ENCODE peak calls at places on chromosomes 3 and 15, in nine cellular contexts. One of them, this sample, is unnamed.

GRCh38 chr3:122390665-122391064 is 6.7 kb downstream of the FAM162A start:
- DNase-seq in foreskin fibroblast: no peak
- DNase-seq in foreskin melanocyte: no peak
- DNase-seq in HT-29: no peak
- DNase-seq in A673: no peak
- DNase-seq in stimulated activated CD4-positive, alpha-beta T cell treated with anti-CD3 and anti-CD28 coated beads, Interleukin-4, amount 100 ng/mL, for 48 hours: no peak
- DNase-seq in fibroblast of mammary gland: no peak
- DNase-seq in fibroblast of pulmonary artery: peak
- DNase-seq in activated CD4-positive, alpha-beta T cell treated with anti-CD3 and anti-CD28 coated beads, Interleukin-2, amount 50 U/mL, for 4 hours: no peak
- DNase-seq in this sample: no peak

GRCh38 chr15:68497206-68497910 is 65.4 kb upstream of the ITGA11 start:
- DNase-seq in foreskin fibroblast: no peak
- DNase-seq in foreskin melanocyte: no peak
- DNase-seq in HT-29: no peak
- DNase-seq in A673: no peak
- DNase-seq in stimulated activated CD4-positive, alpha-beta T cell treated with anti-CD3 and anti-CD28 coated beads, Interleukin-4, amount 100 ng/mL, for 48 hours: no peak
- DNase-seq in fibroblast of mammary gland: no peak
- DNase-seq in fibroblast of pulmonary artery: no peak
- DNase-seq in activated CD4-positive, alpha-beta T cell treated with anti-CD3 and anti-CD28 coated beads, Interleukin-2, amount 50 U/mL, for 4 hours: no peak
- DNase-seq in this sample: no peak

GRCh38 chr3:23909324-23909723 is 7.5 kb downstream of the NKIRAS1 start:
- DNase-seq in foreskin fibroblast: no peak
- DNase-seq in foreskin melanocyte: no peak
- DNase-seq in HT-29: no peak
- DNase-seq in A673: no peak
- DNase-seq in stimulated activated CD4-positive, alpha-beta T cell treated with anti-CD3 and anti-CD28 coated beads, Interleukin-4, amount 100 ng/mL, for 48 hours: no peak
- DNase-seq in fibroblast of mammary gland: no peak
- DNase-seq in fibroblast of pulmonary artery: no peak
- DNase-seq in activated CD4-positive, alpha-beta T cell treated with anti-CD3 and anti-CD28 coated beads, Interleukin-2, amount 50 U/mL, for 4 hours: no peak
- DNase-seq in this sample: no peak

GRCh38 chr3:123367467-123368154 is 81.3 kb downstream of the ADCY5 start:
- DNase-seq in foreskin fibroblast: no peak
- DNase-seq in foreskin melanocyte: no peak
- DNase-seq in HT-29: no peak
- DNase-seq in A673: no peak
- DNase-seq in stimulated activated CD4-positive, alpha-beta T cell treated with anti-CD3 and anti-CD28 coated beads, Interleukin-4, amount 100 ng/mL, for 48 hours: no peak
- DNase-seq in fibroblast of mammary gland: no peak
- DNase-seq in fibroblast of pulmonary artery: no peak
- DNase-seq in activated CD4-positive, alpha-beta T cell treated with anti-CD3 and anti-CD28 coated beads, Interleukin-2, amount 50 U/mL, for 4 hours: no peak
- DNase-seq in this sample: no peak

GRCh38 chr15:38853608-38854007 is 289.0 kb upstream of the RASGRP1 start:
- DNase-seq in foreskin fibroblast: peak
- DNase-seq in foreskin melanocyte: no peak
- DNase-seq in HT-29: peak
- DNase-seq in A673: peak
- DNase-seq in stimulated activated CD4-positive, alpha-beta T cell treated with anti-CD3 and anti-CD28 coated beads, Interleukin-4, amount 100 ng/mL, for 48 hours: no peak
- DNase-seq in fibroblast of mammary gland: peak
- DNase-seq in fibroblast of pulmonary artery: peak
- DNase-seq in activated CD4-positive, alpha-beta T cell treated with anti-CD3 and anti-CD28 coated beads, Interleukin-2, amount 50 U/mL, for 4 hours: peak
- DNase-seq in this sample: peak

GRCh38 chr3:126758019-126758418 is 54.0 kb downstream of the CHCHD6 start:
- DNase-seq in foreskin fibroblast: no peak
- DNase-seq in foreskin melanocyte: no peak
- DNase-seq in HT-29: no peak
- DNase-seq in A673: no peak
- DNase-seq in stimulated activated CD4-positive, alpha-beta T cell treated with anti-CD3 and anti-CD28 coated beads, Interleukin-4, amount 100 ng/mL, for 48 hours: no peak
- DNase-seq in fibroblast of mammary gland: no peak
- DNase-seq in fibroblast of pulmonary artery: no peak
- DNase-seq in activated CD4-positive, alpha-beta T cell treated with anti-CD3 and anti-CD28 coated beads, Interleukin-2, amount 50 U/mL, for 4 hours: no peak
- DNase-seq in this sample: no peak

GRCh38 chr3:11757929-11758328 is 88.8 kb downstream of the TAMM41 start:
- DNase-seq in foreskin fibroblast: no peak
- DNase-seq in foreskin melanocyte: no peak
- DNase-seq in HT-29: no peak
- DNase-seq in A673: no peak
- DNase-seq in stimulated activated CD4-positive, alpha-beta T cell treated with anti-CD3 and anti-CD28 coated beads, Interleukin-4, amount 100 ng/mL, for 48 hours: no peak
- DNase-seq in fibroblast of mammary gland: no peak
- DNase-seq in fibroblast of pulmonary artery: no peak
- DNase-seq in activated CD4-positive, alpha-beta T cell treated with anti-CD3 and anti-CD28 coated beads, Interleukin-2, amount 50 U/mL, for 4 hours: no peak
- DNase-seq in this sample: no peak

GRCh38 chr3:169907944-169908343 is 3.4 kb upstream of the SAMD7 start:
- DNase-seq in foreskin fibroblast: no peak
- DNase-seq in foreskin melanocyte: no peak
- DNase-seq in HT-29: no peak
- DNase-seq in A673: no peak
- DNase-seq in stimulated activated CD4-positive, alpha-beta T cell treated with anti-CD3 and anti-CD28 coated beads, Interleukin-4, amount 100 ng/mL, for 48 hours: no peak
- DNase-seq in fibroblast of mammary gland: no peak
- DNase-seq in fibroblast of pulmonary artery: no peak
- DNase-seq in activated CD4-positive, alpha-beta T cell treated with anti-CD3 and anti-CD28 coated beads, Interleukin-2, amount 50 U/mL, for 4 hours: no peak
- DNase-seq in this sample: no peak

GRCh38 chr3:195025881-195026200 is 245.1 kb downstream of the XXYLT1 start:
- DNase-seq in foreskin fibroblast: no peak
- DNase-seq in foreskin melanocyte: no peak
- DNase-seq in HT-29: no peak
- DNase-seq in A673: no peak
- DNase-seq in stimulated activated CD4-positive, alpha-beta T cell treated with anti-CD3 and anti-CD28 coated beads, Interleukin-4, amount 100 ng/mL, for 48 hours: no peak
- DNase-seq in fibroblast of mammary gland: no peak
- DNase-seq in fibroblast of pulmonary artery: no peak
- DNase-seq in activated CD4-positive, alpha-beta T cell treated with anti-CD3 and anti-CD28 coated beads, Interleukin-2, amount 50 U/mL, for 4 hours: no peak
- DNase-seq in this sample: no peak

GRCh38 chr3:153927107-153927506 is 194.1 kb upstream of the ARHGEF26 start:
- DNase-seq in foreskin fibroblast: peak
- DNase-seq in foreskin melanocyte: peak
- DNase-seq in HT-29: peak
- DNase-seq in A673: peak
- DNase-seq in stimulated activated CD4-positive, alpha-beta T cell treated with anti-CD3 and anti-CD28 coated beads, Interleukin-4, amount 100 ng/mL, for 48 hours: no peak
- DNase-seq in fibroblast of mammary gland: peak
- DNase-seq in fibroblast of pulmonary artery: peak
- DNase-seq in activated CD4-positive, alpha-beta T cell treated with anti-CD3 and anti-CD28 coated beads, Interleukin-2, amount 50 U/mL, for 4 hours: no peak
- DNase-seq in this sample: peak

GRCh38 chr3:170726976-170727661 is 141.2 kb upstream of the SLC7A14 start:
- DNase-seq in foreskin fibroblast: peak
- DNase-seq in foreskin melanocyte: no peak
- DNase-seq in HT-29: no peak
- DNase-seq in A673: no peak
- DNase-seq in stimulated activated CD4-positive, alpha-beta T cell treated with anti-CD3 and anti-CD28 coated beads, Interleukin-4, amount 100 ng/mL, for 48 hours: no peak
- DNase-seq in fibroblast of mammary gland: peak
- DNase-seq in fibroblast of pulmonary artery: peak
- DNase-seq in activated CD4-positive, alpha-beta T cell treated with anti-CD3 and anti-CD28 coated beads, Interleukin-2, amount 50 U/mL, for 4 hours: no peak
- DNase-seq in this sample: no peak

GRCh38 chr3:188003188-188004171 is 150.5 kb upstream of the LPP start:
- DNase-seq in foreskin fibroblast: no peak
- DNase-seq in foreskin melanocyte: no peak
- DNase-seq in HT-29: peak
- DNase-seq in A673: no peak
- DNase-seq in stimulated activated CD4-positive, alpha-beta T cell treated with anti-CD3 and anti-CD28 coated beads, Interleukin-4, amount 100 ng/mL, for 48 hours: no peak
- DNase-seq in fibroblast of mammary gland: no peak
- DNase-seq in fibroblast of pulmonary artery: no peak
- DNase-seq in activated CD4-positive, alpha-beta T cell treated with anti-CD3 and anti-CD28 coated beads, Interleukin-2, amount 50 U/mL, for 4 hours: no peak
- DNase-seq in this sample: no peak

GRCh38 chr15:64089553-64090280 is 3.9 kb downstream of the CIAO2A start:
- DNase-seq in foreskin fibroblast: no peak
- DNase-seq in foreskin melanocyte: no peak
- DNase-seq in HT-29: no peak
- DNase-seq in A673: no peak
- DNase-seq in stimulated activated CD4-positive, alpha-beta T cell treated with anti-CD3 and anti-CD28 coated beads, Interleukin-4, amount 100 ng/mL, for 48 hours: no peak
- DNase-seq in fibroblast of mammary gland: no peak
- DNase-seq in fibroblast of pulmonary artery: no peak
- DNase-seq in activated CD4-positive, alpha-beta T cell treated with anti-CD3 and anti-CD28 coated beads, Interleukin-2, amount 50 U/mL, for 4 hours: no peak
- DNase-seq in this sample: peak

GRCh38 chr3:46921871-46922271 is 44.4 kb downstream of the PTH1R start:
- DNase-seq in foreskin fibroblast: no peak
- DNase-seq in foreskin melanocyte: no peak
- DNase-seq in HT-29: no peak
- DNase-seq in A673: no peak
- DNase-seq in stimulated activated CD4-positive, alpha-beta T cell treated with anti-CD3 and anti-CD28 coated beads, Interleukin-4, amount 100 ng/mL, for 48 hours: no peak
- DNase-seq in fibroblast of mammary gland: no peak
- DNase-seq in fibroblast of pulmonary artery: no peak
- DNase-seq in activated CD4-positive, alpha-beta T cell treated with anti-CD3 and anti-CD28 coated beads, Interleukin-2, amount 50 U/mL, for 4 hours: no peak
- DNase-seq in this sample: no peak

GRCh38 chr3:29430558-29430971 is 149.7 kb downstream of the RBMS3 start:
- DNase-seq in foreskin fibroblast: peak
- DNase-seq in foreskin melanocyte: peak
- DNase-seq in HT-29: no peak
- DNase-seq in A673: peak
- DNase-seq in stimulated activated CD4-positive, alpha-beta T cell treated with anti-CD3 and anti-CD28 coated beads, Interleukin-4, amount 100 ng/mL, for 48 hours: no peak
- DNase-seq in fibroblast of mammary gland: no peak
- DNase-seq in fibroblast of pulmonary artery: peak
- DNase-seq in activated CD4-positive, alpha-beta T cell treated with anti-CD3 and anti-CD28 coated beads, Interleukin-2, amount 50 U/mL, for 4 hours: no peak
- DNase-seq in this sample: no peak

GRCh38 chr3:78765671-78766485 is 1001.9 kb downstream of the ROBO1 start:
- DNase-seq in foreskin fibroblast: peak
- DNase-seq in foreskin melanocyte: peak
- DNase-seq in HT-29: no peak
- DNase-seq in A673: no peak
- DNase-seq in stimulated activated CD4-positive, alpha-beta T cell treated with anti-CD3 and anti-CD28 coated beads, Interleukin-4, amount 100 ng/mL, for 48 hours: no peak
- DNase-seq in fibroblast of mammary gland: peak
- DNase-seq in fibroblast of pulmonary artery: no peak
- DNase-seq in activated CD4-positive, alpha-beta T cell treated with anti-CD3 and anti-CD28 coated beads, Interleukin-2, amount 50 U/mL, for 4 hours: no peak
- DNase-seq in this sample: no peak

GRCh38 chr15:65828566-65828965 is 36.5 kb upstream of the DENND4A start:
- DNase-seq in foreskin fibroblast: no peak
- DNase-seq in foreskin melanocyte: no peak
- DNase-seq in HT-29: no peak
- DNase-seq in A673: no peak
- DNase-seq in stimulated activated CD4-positive, alpha-beta T cell treated with anti-CD3 and anti-CD28 coated beads, Interleukin-4, amount 100 ng/mL, for 48 hours: no peak
- DNase-seq in fibroblast of mammary gland: no peak
- DNase-seq in fibroblast of pulmonary artery: no peak
- DNase-seq in activated CD4-positive, alpha-beta T cell treated with anti-CD3 and anti-CD28 coated beads, Interleukin-2, amount 50 U/mL, for 4 hours: no peak
- DNase-seq in this sample: no peak

GRCh38 chr15:82551646-82552247 is 11.5 kb upstream of the RPS17 start:
- DNase-seq in foreskin fibroblast: no peak
- DNase-seq in foreskin melanocyte: no peak
- DNase-seq in HT-29: no peak
- DNase-seq in A673: no peak
- DNase-seq in stimulated activated CD4-positive, alpha-beta T cell treated with anti-CD3 and anti-CD28 coated beads, Interleukin-4, amount 100 ng/mL, for 48 hours: no peak
- DNase-seq in fibroblast of mammary gland: no peak
- DNase-seq in fibroblast of pulmonary artery: no peak
- DNase-seq in activated CD4-positive, alpha-beta T cell treated with anti-CD3 and anti-CD28 coated beads, Interleukin-2, amount 50 U/mL, for 4 hours: no peak
- DNase-seq in this sample: no peak

GRCh38 chr3:150177673-150178378 is 207.1 kb upstream of the PFN2 start:
- DNase-seq in foreskin fibroblast: peak
- DNase-seq in foreskin melanocyte: no peak
- DNase-seq in HT-29: no peak
- DNase-seq in A673: peak
- DNase-seq in stimulated activated CD4-positive, alpha-beta T cell treated with anti-CD3 and anti-CD28 coated beads, Interleukin-4, amount 100 ng/mL, for 48 hours: no peak
- DNase-seq in fibroblast of mammary gland: peak
- DNase-seq in fibroblast of pulmonary artery: peak
- DNase-seq in activated CD4-positive, alpha-beta T cell treated with anti-CD3 and anti-CD28 coated beads, Interleukin-2, amount 50 U/mL, for 4 hours: no peak
- DNase-seq in this sample: no peak

GRCh38 chr15:76664895-76665294 is 240.2 kb downstream of the SCAPER start:
- DNase-seq in foreskin fibroblast: no peak
- DNase-seq in foreskin melanocyte: no peak
- DNase-seq in HT-29: no peak
- DNase-seq in A673: no peak
- DNase-seq in stimulated activated CD4-positive, alpha-beta T cell treated with anti-CD3 and anti-CD28 coated beads, Interleukin-4, amount 100 ng/mL, for 48 hours: no peak
- DNase-seq in fibroblast of mammary gland: no peak
- DNase-seq in fibroblast of pulmonary artery: no peak
- DNase-seq in activated CD4-positive, alpha-beta T cell treated with anti-CD3 and anti-CD28 coated beads, Interleukin-2, amount 50 U/mL, for 4 hours: no peak
- DNase-seq in this sample: no peak

GRCh38 chr3:52891615-52892081 is 5.7 kb downstream of the STIMATE start:
- DNase-seq in foreskin fibroblast: peak
- DNase-seq in foreskin melanocyte: peak
- DNase-seq in HT-29: no peak
- DNase-seq in A673: no peak
- DNase-seq in stimulated activated CD4-positive, alpha-beta T cell treated with anti-CD3 and anti-CD28 coated beads, Interleukin-4, amount 100 ng/mL, for 48 hours: no peak
- DNase-seq in fibroblast of mammary gland: peak
- DNase-seq in fibroblast of pulmonary artery: peak
- DNase-seq in activated CD4-positive, alpha-beta T cell treated with anti-CD3 and anti-CD28 coated beads, Interleukin-2, amount 50 U/mL, for 4 hours: no peak
- DNase-seq in this sample: no peak

GRCh38 chr3:77048186-77048585 is 8.3 kb downstream of the ROBO2 start:
- DNase-seq in foreskin fibroblast: no peak
- DNase-seq in foreskin melanocyte: no peak
- DNase-seq in HT-29: no peak
- DNase-seq in A673: no peak
- DNase-seq in stimulated activated CD4-positive, alpha-beta T cell treated with anti-CD3 and anti-CD28 coated beads, Interleukin-4, amount 100 ng/mL, for 48 hours: no peak
- DNase-seq in fibroblast of mammary gland: no peak
- DNase-seq in fibroblast of pulmonary artery: no peak
- DNase-seq in activated CD4-positive, alpha-beta T cell treated with anti-CD3 and anti-CD28 coated beads, Interleukin-2, amount 50 U/mL, for 4 hours: no peak
- DNase-seq in this sample: no peak

GRCh38 chr3:21745971-21746370 is 5.0 kb downstream of the ZNF385D start:
- DNase-seq in foreskin fibroblast: no peak
- DNase-seq in foreskin melanocyte: no peak
- DNase-seq in HT-29: no peak
- DNase-seq in A673: no peak
- DNase-seq in stimulated activated CD4-positive, alpha-beta T cell treated with anti-CD3 and anti-CD28 coated beads, Interleukin-4, amount 100 ng/mL, for 48 hours: no peak
- DNase-seq in fibroblast of mammary gland: peak
- DNase-seq in fibroblast of pulmonary artery: peak
- DNase-seq in activated CD4-positive, alpha-beta T cell treated with anti-CD3 and anti-CD28 coated beads, Interleukin-2, amount 50 U/mL, for 4 hours: no peak
- DNase-seq in this sample: no peak

GRCh38 chr15:57555270-57555669 is 36.4 kb upstream of the MYZAP start:
- DNase-seq in foreskin fibroblast: peak
- DNase-seq in foreskin melanocyte: no peak
- DNase-seq in HT-29: no peak
- DNase-seq in A673: no peak
- DNase-seq in stimulated activated CD4-positive, alpha-beta T cell treated with anti-CD3 and anti-CD28 coated beads, Interleukin-4, amount 100 ng/mL, for 48 hours: no peak
- DNase-seq in fibroblast of mammary gland: no peak
- DNase-seq in fibroblast of pulmonary artery: peak
- DNase-seq in activated CD4-positive, alpha-beta T cell treated with anti-CD3 and anti-CD28 coated beads, Interleukin-2, amount 50 U/mL, for 4 hours: no peak
- DNase-seq in this sample: no peak

GRCh38 chr15:95121191-95121590 is 889.8 kb downstream of the MCTP2 start:
- DNase-seq in foreskin fibroblast: no peak
- DNase-seq in foreskin melanocyte: no peak
- DNase-seq in HT-29: no peak
- DNase-seq in A673: no peak
- DNase-seq in stimulated activated CD4-positive, alpha-beta T cell treated with anti-CD3 and anti-CD28 coated beads, Interleukin-4, amount 100 ng/mL, for 48 hours: no peak
- DNase-seq in fibroblast of mammary gland: no peak
- DNase-seq in fibroblast of pulmonary artery: no peak
- DNase-seq in activated CD4-positive, alpha-beta T cell treated with anti-CD3 and anti-CD28 coated beads, Interleukin-2, amount 50 U/mL, for 4 hours: no peak
- DNase-seq in this sample: no peak

GRCh38 chr3:185176756-185177359 is 24.0 kb upstream of the C3orf70 start:
- DNase-seq in foreskin fibroblast: peak
- DNase-seq in foreskin melanocyte: peak
- DNase-seq in HT-29: peak
- DNase-seq in A673: peak
- DNase-seq in stimulated activated CD4-positive, alpha-beta T cell treated with anti-CD3 and anti-CD28 coated beads, Interleukin-4, amount 100 ng/mL, for 48 hours: peak
- DNase-seq in fibroblast of mammary gland: peak
- DNase-seq in fibroblast of pulmonary artery: peak
- DNase-seq in activated CD4-positive, alpha-beta T cell treated with anti-CD3 and anti-CD28 coated beads, Interleukin-2, amount 50 U/mL, for 4 hours: no peak
- DNase-seq in this sample: no peak

GRCh38 chr15:67168694-67169093 is 85.8 kb downstream of the AAGAB start:
- DNase-seq in foreskin fibroblast: no peak
- DNase-seq in foreskin melanocyte: no peak
- DNase-seq in HT-29: no peak
- DNase-seq in A673: no peak
- DNase-seq in stimulated activated CD4-positive, alpha-beta T cell treated with anti-CD3 and anti-CD28 coated beads, Interleukin-4, amount 100 ng/mL, for 48 hours: no peak
- DNase-seq in fibroblast of mammary gland: no peak
- DNase-seq in fibroblast of pulmonary artery: no peak
- DNase-seq in activated CD4-positive, alpha-beta T cell treated with anti-CD3 and anti-CD28 coated beads, Interleukin-2, amount 50 U/mL, for 4 hours: no peak
- DNase-seq in this sample: no peak

GRCh38 chr3:43503067-43503728 is 118.6 kb downstream of the ANO10 start:
- DNase-seq in foreskin fibroblast: peak
- DNase-seq in foreskin melanocyte: peak
- DNase-seq in HT-29: peak
- DNase-seq in A673: peak
- DNase-seq in stimulated activated CD4-positive, alpha-beta T cell treated with anti-CD3 and anti-CD28 coated beads, Interleukin-4, amount 100 ng/mL, for 48 hours: no peak
- DNase-seq in fibroblast of mammary gland: peak
- DNase-seq in fibroblast of pulmonary artery: peak
- DNase-seq in activated CD4-positive, alpha-beta T cell treated with anti-CD3 and anti-CD28 coated beads, Interleukin-2, amount 50 U/mL, for 4 hours: no peak
- DNase-seq in this sample: no peak

GRCh38 chr3:41653575-41654239 is 308.2 kb downstream of the ULK4 start:
- DNase-seq in foreskin fibroblast: peak
- DNase-seq in foreskin melanocyte: no peak
- DNase-seq in HT-29: no peak
- DNase-seq in A673: no peak
- DNase-seq in stimulated activated CD4-positive, alpha-beta T cell treated with anti-CD3 and anti-CD28 coated beads, Interleukin-4, amount 100 ng/mL, for 48 hours: no peak
- DNase-seq in fibroblast of mammary gland: peak
- DNase-seq in fibroblast of pulmonary artery: peak
- DNase-seq in activated CD4-positive, alpha-beta T cell treated with anti-CD3 and anti-CD28 coated beads, Interleukin-2, amount 50 U/mL, for 4 hours: no peak
- DNase-seq in this sample: no peak